ENCODE peak calls at places on chromosomes 12 and 14, in ten cellular contexts. C, B, Z, J, L, P, Q, G, A and M are unnamed samples.

GRCh38 chr14:57865450-57866198 is at the start of gene SLC35F4:
- DNase-seq in C (peak), B (no peak), Z (no peak), J (no peak), L (peak), P (peak), Q (peak), G (no peak), A (no peak), M (peak)

GRCh38 chr14:74510211-74510931 is 16.8 kb downstream of the ISCA2 start:
- DNase-seq in C (peak), B (no peak), Z (no peak), J (peak), L (no peak), P (no peak), Q (no peak), G (no peak), A (peak), M (no peak)

GRCh38 chr14:97350894-97351713 is 553.9 kb downstream of the VRK1 start:
- DNase-seq in C (no peak), B (no peak), Z (peak), J (no peak), L (no peak), P (no peak), Q (no peak), G (no peak), A (no peak), M (no peak)

GRCh38 chr14:99394602-99395001 is 86.1 kb downstream of the SETD3 start:
- DNase-seq in C (no peak), B (no peak), Z (no peak), J (no peak), L (no peak), P (no peak), Q (no peak), G (no peak), A (no peak), M (no peak)

GRCh38 chr14:52080171-52080800 is 11.4 kb upstream of the NID2 start:
- DNase-seq in C (no peak), B (no peak), Z (no peak), J (peak), L (no peak), P (peak), Q (no peak), G (no peak), A (peak), M (no peak)

GRCh38 chr12:60014441-60014840 is 418.6 kb downstream of the SLC16A7 start:
- DNase-seq in C (no peak), B (no peak), Z (no peak), J (no peak), L (no peak), P (no peak), Q (no peak), G (no peak), A (no peak), M (no peak)

GRCh38 chr12:10497602-10498001 is 8.1 kb upstream of the EIF2S3B start:
- DNase-seq in C (no peak), B (no peak), Z (no peak), J (no peak), L (no peak), P (peak), Q (no peak), G (peak), A (peak), M (no peak)

GRCh38 chr14:62709773-62710172 is 335.5 kb downstream of the KCNH5 start:
- DNase-seq in C (no peak), B (no peak), Z (no peak), J (no peak), L (no peak), P (no peak), Q (no peak), G (no peak), A (no peak), M (no peak)

GRCh38 chr14:89347885-89348284 is 69.1 kb downstream of the FOXN3 start:
- DNase-seq in C (no peak), B (no peak), Z (no peak), J (no peak), L (no peak), P (no peak), Q (no peak), G (no peak), A (no peak), M (no peak)

GRCh38 chr14:89911018-89911919 is 43.3 kb downstream of the EFCAB11 start:
- DNase-seq in C (no peak), B (no peak), Z (peak), J (peak), L (no peak), P (peak), Q (no peak), G (no peak), A (peak), M (no peak)

DNA sequence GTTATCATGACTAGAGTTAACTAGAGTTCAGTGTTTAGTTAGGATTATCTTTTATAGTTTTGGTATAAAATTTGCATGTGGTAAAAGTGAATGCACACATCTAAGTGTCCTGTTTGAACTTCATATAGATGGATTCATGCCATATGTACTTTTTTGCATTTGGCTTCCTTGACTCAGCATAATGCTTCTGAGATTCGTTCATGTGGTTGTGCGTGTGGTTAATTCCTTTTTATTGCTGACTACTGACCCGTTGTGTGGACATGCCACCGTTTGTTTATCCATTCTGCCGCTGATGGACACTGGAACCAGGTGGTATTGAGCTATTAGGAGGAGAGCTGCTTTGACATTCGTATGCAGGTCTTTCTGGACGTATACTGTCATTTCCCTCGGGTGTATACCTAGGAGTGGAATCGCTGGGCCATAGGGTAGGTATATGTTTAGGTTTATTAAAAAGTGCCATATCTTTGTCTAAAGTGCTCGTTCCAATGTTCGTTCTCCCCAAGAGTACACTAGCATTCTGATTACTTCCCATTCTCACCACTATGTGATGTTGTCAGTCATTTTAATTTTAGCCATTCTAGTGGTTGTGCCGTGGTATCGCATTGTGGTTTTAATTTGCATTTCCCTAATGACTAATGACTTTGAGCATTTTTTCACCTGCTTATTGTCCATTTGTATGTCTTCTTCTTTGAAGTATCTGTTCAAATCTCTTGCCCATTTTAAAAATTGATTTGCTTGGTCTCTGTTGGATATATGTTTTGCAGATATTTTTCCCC is 37.7 kb downstream of the RIN3 start:
- DNase-seq in C (no peak), B (no peak), Z (no peak), J (no peak), L (no peak), P (no peak), Q (no peak), G (no peak), A (no peak), M (no peak)
- TF ChIP-seq CTCF in C (no peak), B (no peak), Z (no peak), J (no peak), L (no peak), P (no peak), Q (no peak), G (peak), A (no peak), M (peak)

DNA sequence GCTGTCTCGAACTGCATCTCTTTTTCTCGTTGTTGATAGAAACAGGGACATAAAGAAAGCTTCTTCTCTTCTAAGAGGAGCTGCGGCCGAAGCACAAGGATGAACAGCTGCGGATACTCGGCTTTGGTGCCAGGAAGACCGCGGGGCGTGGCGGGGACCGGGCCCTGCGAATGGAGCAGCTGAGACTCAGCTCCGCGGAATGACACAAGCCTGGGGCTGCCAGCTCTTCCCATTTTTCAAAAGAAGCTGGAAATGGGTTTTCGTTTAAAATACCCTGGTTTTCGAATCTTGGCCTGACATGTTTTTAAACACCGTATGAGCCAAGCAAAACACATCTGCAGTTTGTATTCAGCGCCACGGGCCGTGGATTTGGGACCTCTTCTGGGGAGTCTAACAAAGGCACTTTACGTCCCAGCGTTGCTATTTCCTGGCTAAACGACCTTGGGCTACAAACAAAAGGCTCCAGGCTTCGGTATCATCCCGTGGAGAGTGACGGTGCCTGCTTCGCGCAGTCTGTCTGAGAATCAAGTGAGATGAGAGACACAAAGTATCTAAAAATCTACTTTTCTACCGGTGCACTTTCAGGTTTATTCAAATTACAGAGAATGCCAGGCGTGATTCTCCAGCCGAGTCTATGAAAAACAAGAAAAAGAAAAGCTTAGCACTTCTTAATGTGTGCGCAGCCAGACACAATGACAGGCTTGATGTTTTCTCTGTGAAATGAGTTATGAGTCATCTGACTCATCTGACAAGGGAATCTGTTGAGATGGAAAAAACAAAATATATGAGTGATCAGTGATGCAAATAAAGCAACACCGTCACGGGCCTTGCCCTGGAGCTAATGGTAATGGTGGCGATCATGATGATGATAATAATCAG is 114.0 kb upstream of the TMEM132D start:
- DNase-seq in C (no peak), B (no peak), Z (no peak), J (no peak), L (no peak), P (no peak), Q (no peak), G (no peak), A (peak), M (no peak)
- H3K4me3 ChIP-seq in C (no peak), B (no peak), Z (no peak), J (no peak), L (no peak), P (no peak), Q (no peak), G (no peak), A (no peak), M (no peak)

DNA sequence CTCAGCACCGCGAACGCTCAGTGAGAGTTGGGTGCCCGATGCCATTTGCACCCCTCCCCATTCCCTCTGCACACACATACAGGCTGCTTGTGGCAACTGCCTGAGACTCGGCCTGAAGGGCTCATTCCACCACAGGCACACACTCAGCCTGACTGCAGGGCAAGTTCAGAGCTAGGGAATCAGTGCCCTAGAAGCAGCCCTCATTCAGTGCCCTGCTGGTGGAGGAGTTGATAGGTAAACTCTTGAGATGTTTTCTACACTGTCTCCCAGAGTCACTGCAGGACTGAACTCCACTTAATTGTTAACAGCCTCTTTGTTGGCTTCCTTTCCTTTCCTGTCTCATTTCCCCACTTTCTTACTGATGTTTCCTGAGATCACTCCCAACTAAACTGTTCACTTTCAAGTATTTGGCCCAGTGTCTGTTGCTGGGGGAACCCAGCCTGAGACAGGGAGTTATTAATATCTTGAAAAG is 16.9 kb downstream of the PPP1R36 start:
- DNase-seq in C (no peak), B (no peak), Z (no peak), J (peak), L (no peak), P (peak), Q (no peak), G (no peak), A (no peak), M (no peak)
- TF ChIP-seq CTCF in C (no peak), B (no peak), Z (no peak), J (no peak), L (no peak), P (no peak), Q (no peak), G (no peak), A (no peak), M (no peak)

GRCh38 chr12:6771509-6772330 is 600 bp upstream of the LAG3 start:
- DNase-seq in C (no peak), B (no peak), Z (no peak), J (no peak), L (no peak), P (peak), Q (no peak), G (no peak), A (no peak), M (peak)

GRCh38 chr12:6772331-6772695 is at the start of gene LAG3:
- DNase-seq in C (no peak), B (no peak), Z (no peak), J (no peak), L (no peak), P (no peak), Q (no peak), G (peak), A (no peak), M (no peak)

GRCh38 chr12:6774557-6775062 is 2.3 kb downstream of the LAG3 start:
- DNase-seq in C (no peak), B (no peak), Z (no peak), J (no peak), L (no peak), P (no peak), Q (no peak), G (peak), A (no peak), M (no peak)

GRCh38 chr12:6773662-6774351 is 1.5 kb downstream of the LAG3 start:
- DNase-seq in C (no peak), B (no peak), Z (no peak), J (no peak), L (no peak), P (no peak), Q (no peak), G (peak), A (no peak), M (no peak)

GRCh38 chr12:6772729-6773661 is 675 bp downstream of the LAG3 start:
- DNase-seq in C (no peak), B (no peak), Z (no peak), J (no peak), L (no peak), P (no peak), Q (no peak), G (no peak), A (no peak), M (no peak)
- H3K4me3 ChIP-seq in C (no peak), B (peak), Z (peak), J (no peak), L (no peak), P (no peak), Q (no peak), G (peak), A (no peak), M (no peak)